ENCODE peak calls at places on chromosomes 1 and 21, in six cellular contexts. B, E, N, Z, A and J are unnamed samples.

GRCh38 chr21:31780944-31781343 is 49.0 kb upstream of the SCAF4 start:
- DNase-seq in N (no peak), Z (peak), A (no peak), B (no peak), E (no peak), J (no peak)

GRCh38 chr1:246447501-246447900 is 59.6 kb downstream of the SMYD3 start:
- DNase-seq in A (peak), N (peak), B (no peak), Z (peak), E (no peak), J (no peak)

GRCh38 chr1:223106856-223107255 is 36.2 kb downstream of the TLR5 start:
- DNase-seq in A (no peak), Z (no peak), N (peak), E (no peak), B (no peak), J (no peak)

GRCh38 chr21:43956667-43957030 is 55.5 kb upstream of the TRAPPC10 start:
- DNase-seq in B (no peak), A (no peak), Z (no peak), N (peak), E (no peak), J (no peak)

GRCh38 chr1:9413143-9413876 is 120.6 kb downstream of the SPSB1 start:
- DNase-seq in Z (no peak), B (peak), A (no peak), N (peak), E (peak), J (peak)

GRCh38 chr1:169113613-169114119 is 7.2 kb downstream of the ATP1B1 start:
- DNase-seq in Z (no peak), B (no peak), A (no peak), N (peak), E (peak), J (no peak)

GRCh38 chr1:71666609-71667008 is 585.8 kb upstream of the ZRANB2 start:
- DNase-seq in A (no peak), N (peak), Z (no peak), E (no peak), B (no peak), J (no peak)

GRCh38 chr1:19429611-19430010 is 55.7 kb downstream of the CAPZB start:
- DNase-seq in E (no peak), B (no peak), A (no peak), N (no peak), Z (peak), J (no peak)

GRCh38 chr1:25431495-25432363 is 1.0 kb downstream of the MACO1 start:
- DNase-seq in E (no peak), B (peak), Z (no peak), A (no peak), N (peak), J (no peak)

GRCh38 chr1:201378804-201379203 is 1.3 kb upstream of the TNNT2 start:
- DNase-seq in B (no peak), E (no peak), Z (no peak), A (no peak), N (no peak), J (no peak)

GRCh38 chr1:213070399-213070798 is 19.4 kb downstream of the RPS6KC1 start:
- DNase-seq in B (peak), Z (no peak), E (no peak), A (no peak), N (peak), J (peak)

GRCh38 chr1:107135466-107135865 is 5.4 kb upstream of the NTNG1 start:
- DNase-seq in Z (no peak), B (peak), E (no peak), A (no peak), N (peak), J (peak)

GRCh38 chr21:41779659-41780058 is 12.8 kb upstream of the RIPK4 start:
- DNase-seq in E (no peak), N (no peak), A (no peak), B (no peak), Z (no peak), J (no peak)

GRCh38 chr1:219702551-219703215 is 89.8 kb upstream of the ZC3H11B start:
- DNase-seq in E (no peak), B (no peak), A (no peak), Z (no peak), N (no peak), J (no peak)

GRCh38 chr1:113783254-113784103 is 24.2 kb upstream of the PHTF1 start:
- DNase-seq in N (peak), Z (no peak), A (no peak), B (no peak), E (no peak), J (peak)

GRCh38 chr1:43763497-43763973 is 56.2 kb downstream of the ST3GAL3 start:
- DNase-seq in B (peak), E (peak), N (peak), Z (peak), A (peak), J (peak)

GRCh38 chr21:28804089-28804670 is 188.5 kb downstream of the LTN1 start:
- DNase-seq in N (no peak), Z (no peak), A (no peak), E (no peak), B (no peak), J (no peak)

GRCh38 chr1:53398091-53398490 is 61.1 kb upstream of the DMRTB1 start:
- DNase-seq in N (peak), B (no peak), Z (no peak), E (no peak), A (no peak), J (no peak)

GRCh38 chr21:27953328-27954045 is 986.6 kb upstream of the ADAMTS5 start:
- DNase-seq in B (no peak), E (no peak), A (no peak), N (peak), Z (no peak), J (no peak)

GRCh38 chr1:66850989-66851388 is 49.9 kb upstream of the INSL5 start:
- DNase-seq in Z (no peak), E (no peak), B (no peak), A (no peak), N (no peak), J (no peak)

GRCh38 chr1:9823943-9824701 is at the start of gene CLSTN1:
- DNase-seq in E (no peak), Z (peak), N (peak), B (peak), A (peak), J (peak)

GRCh38 chr1:29711582-29712274 is 475.4 kb downstream of the PTPRU start:
- DNase-seq in B (peak), N (peak), Z (no peak), A (no peak), E (no peak), J (peak)

GRCh38 chr1:33300673-33301072 is 20.2 kb downstream of the A3GALT2 start:
- DNase-seq in B (no peak), E (no peak), A (no peak), N (peak), Z (no peak), J (no peak)

GRCh38 chr1:59384443-59384842 is 87.5 kb downstream of the FGGY start:
- DNase-seq in Z (no peak), B (no peak), A (no peak), E (no peak), N (no peak), J (peak)

GRCh38 chr21:44596068-44596725 is 3.9 kb upstream of the KRTAP10-6 start:
- DNase-seq in A (no peak), N (no peak), B (no peak), Z (no peak), E (no peak), J (no peak)

GRCh38 chr1:32652244-32652962 is 1.4 kb downstream of the RBBP4 start:
- DNase-seq in E (no peak), A (no peak), B (no peak), Z (no peak), N (no peak), J (no peak)

GRCh38 chr1:190098756-190099155 is 378.9 kb downstream of the BRINP3 start:
- DNase-seq in N (no peak), Z (no peak), E (no peak), A (peak), B (no peak), J (no peak)

GRCh38 chr1:156086256-156086662 is 4.0 kb upstream of the MEX3A start:
- DNase-seq in E (no peak), B (no peak), N (peak), Z (no peak), A (no peak), J (no peak)